ENCODE peak calls at places on chromosomes 1 and 21, in six cellular contexts. C is stimulated activated CD8-positive, alpha-beta memory T cell treated with anti-CD3 and anti-CD28 coated beads, Interleukin-2, amount 100 ng/mL, for 1 hour; H is NCI-H460; U is iPS DF 19.7; B is stimulated activated CD4-positive, alpha-beta T cell treated with anti-CD3 and anti-CD28 coated beads, Interleukin-2, amount 100 ng/mL, for 48 hours; P is tibial nerve. R is an unnamed sample.

GRCh38 chr1:165182975-165183374 is 173.5 kb downstream of the LMX1A start:
- DNase-seq in C (no peak), H (no peak), U (no peak), B (no peak), P (no peak), R (no peak)

GRCh38 chr1:119141020-119141424 is 569 bp upstream of the WARS2 start:
- DNase-seq in C (no peak), H (no peak), U (no peak), B (peak; percentile 33), P (peak; percentile 10), R (peak; percentile 52)

GRCh38 chr1:187046293-187046692 is 217.5 kb downstream of the PLA2G4A start:
- DNase-seq in C (no peak), H (no peak), U (no peak), B (no peak), P (no peak), R (no peak)

GRCh38 chr1:31818204-31818603 is 2.4 kb upstream of the SPOCD1 start:
- DNase-seq in C (no peak), H (no peak), U (no peak), B (no peak), P (no peak), R (no peak)

GRCh38 chr1:59866459-59866858 is 51.7 kb downstream of the HOOK1 start:
- DNase-seq in C (no peak), H (no peak), U (no peak), B (no peak), P (no peak), R (no peak)

GRCh38 chr1:50257940-50258339 is 149.2 kb downstream of the ELAVL4 start:
- DNase-seq in C (no peak), H (no peak), U (no peak), B (no peak), P (no peak), R (no peak)

GRCh38 chr1:93522721-93523120 is 74.8 kb downstream of the FNBP1L start:
- DNase-seq in C (no peak), H (no peak), U (no peak), B (no peak), P (no peak), R (no peak)

GRCh38 chr1:234564035-234565029 is 45.6 kb downstream of the IRF2BP2 start:
- DNase-seq in C (no peak), H (peak; percentile 54), U (no peak), B (peak; percentile 7), P (no peak), R (peak; percentile 70)

GRCh38 chr1:217506878-217507277 is 124.0 kb downstream of the GPATCH2 start:
- DNase-seq in C (no peak), H (no peak), U (no peak), B (no peak), P (no peak), R (no peak)

GRCh38 chr21:28617300-28617699 is 375.4 kb downstream of the LTN1 start:
- DNase-seq in C (no peak), H (no peak), U (no peak), B (no peak), P (no peak), R (no peak)

GRCh38 chr1:160006312-160006940 is 25.4 kb downstream of the PIGM start:
- DNase-seq in C (peak; percentile 37), H (peak; percentile 74), U (peak; percentile 45), B (peak; percentile 63), P (peak; percentile 57), R (peak; percentile 82)

GRCh38 chr1:25513666-25514065 is 29.7 kb upstream of the LDLRAP1 start:
- DNase-seq in C (no peak), H (no peak), U (no peak), B (no peak), P (no peak), R (no peak)

GRCh38 chr1:111669268-111669667 is 49.7 kb downstream of the RAP1A start:
- DNase-seq in C (no peak), H (no peak), U (no peak), B (no peak), P (no peak), R (no peak)

GRCh38 chr1:12547586-12548225 is 70.3 kb downstream of the DHRS3 start:
- DNase-seq in C (no peak), H (no peak), U (no peak), B (no peak), P (no peak), R (no peak)

GRCh38 chr1:207017615-207018559 is 14.7 kb downstream of the C1orf116 start:
- DNase-seq in C (no peak), H (no peak), U (no peak), B (no peak), P (peak; percentile 32), R (no peak)

GRCh38 chr21:39645331-39645730 is 32.6 kb downstream of the B3GALT5 start:
- DNase-seq in C (no peak), H (no peak), U (no peak), B (no peak), P (no peak), R (no peak)

GRCh38 chr1:171251741-171252300 is 3.5 kb downstream of the FMO1 start:
- DNase-seq in C (no peak), H (peak; percentile 20), U (no peak), B (peak; percentile 5), P (no peak), R (peak; percentile 69)

GRCh38 chr1:119007672-119008482 is 19.7 kb upstream of the TBX15 start:
- DNase-seq in C (no peak), H (no peak), U (no peak), B (no peak), P (no peak), R (no peak)

GRCh38 chr21:25080706-25081495 is 526.4 kb downstream of the MRPL39 start:
- DNase-seq in C (no peak), H (no peak), U (no peak), B (no peak), P (no peak), R (no peak)

GRCh38 chr1:205066221-205066818 is 17.9 kb downstream of the TMEM81 start:
- DNase-seq in C (no peak), H (peak; percentile 9), U (no peak), B (no peak), P (no peak), R (no peak)

GRCh38 chr1:83799474-83800085 is 199.4 kb downstream of the TTLL7 start:
- DNase-seq in C (no peak), H (no peak), U (no peak), B (no peak), P (no peak), R (no peak)

GRCh38 chr1:28578696-28579218 is 13.3 kb upstream of the RAB42 start:
- DNase-seq in C (no peak), H (no peak), U (no peak), B (no peak), P (no peak), R (no peak)

GRCh38 chr1:80248886-80249285 is 1242.4 kb upstream of the ADGRL4 start:
- DNase-seq in C (no peak), H (no peak), U (no peak), B (no peak), P (no peak), R (peak; percentile 68)

GRCh38 chr1:43217747-43218146 is 45.6 kb downstream of the CFAP57 start:
- DNase-seq in C (no peak), H (no peak), U (no peak), B (no peak), P (no peak), R (no peak)

GRCh38 chr1:201299968-201300367 is 16.7 kb downstream of the PKP1 start:
- DNase-seq in C (no peak), H (no peak), U (no peak), B (no peak), P (no peak), R (peak; percentile 58)

GRCh38 chr1:116755681-116756080 is 1.5 kb downstream of the CD2 start:
- DNase-seq in C (no peak), H (no peak), U (no peak), B (no peak), P (no peak), R (no peak)

GRCh38 chr1:46532498-46533178 is 18.8 kb downstream of the KNCN start:
- DNase-seq in C (peak; percentile 46), H (peak; percentile 22), U (no peak), B (peak; percentile 64), P (peak; percentile 56), R (peak; percentile 83)

GRCh38 chr1:34163792-34164509 is 1.1 kb downstream of the CSMD2 start:
- DNase-seq in C (no peak), H (no peak), U (no peak), B (no peak), P (no peak), R (no peak)

GRCh38 chr1:185804206-185804605 is 70.0 kb downstream of the HMCN1 start:
- DNase-seq in C (no peak), H (no peak), U (no peak), B (no peak), P (no peak), R (no peak)

GRCh38 chr1:58649555-58649954 is 50.3 kb downstream of the MYSM1 start:
- DNase-seq in C (no peak), H (no peak), U (no peak), B (no peak), P (no peak), R (no peak)

GRCh38 chr1:82578086-82578726 is 777.5 kb downstream of the ADGRL2 start:
- DNase-seq in C (no peak), H (no peak), U (no peak), B (no peak), P (no peak), R (no peak)

GRCh38 chr1:119323216-119323982 is 45.2 kb upstream of the HAO2 start:
- DNase-seq in C (no peak), H (no peak), U (no peak), B (no peak), P (no peak), R (no peak)